ENCODE peak calls at places on chromosomes 3 and 15, in eight cellular contexts. One of them, this sample, is unnamed.
A peak's percentile ranks its signal among the peaks of the same experiment; 100 is the strongest.

GRCh38 chr3:100570811-100571210 is 38.6 kb upstream of the ADGRG7 start:
- DNase-seq in CD4-positive, alpha-beta T cell: no peak
- DNase-seq in SJSA1: no peak
- DNase-seq in right atrium auricular region: no peak
- DNase-seq in endodermal cell: no peak
- DNase-seq in fibroblast of lung: no peak
- DNase-seq in ovary: no peak
- DNase-seq in naive thymus-derived CD4-positive, alpha-beta T cell: no peak
- DNase-seq in this sample: no peak

GRCh38 chr3:84893211-84893610 is 65.6 kb upstream of the CADM2 start:
- DNase-seq in CD4-positive, alpha-beta T cell: no peak
- DNase-seq in SJSA1: no peak
- DNase-seq in right atrium auricular region: no peak
- DNase-seq in endodermal cell: no peak
- DNase-seq in fibroblast of lung: no peak
- DNase-seq in ovary: no peak
- DNase-seq in naive thymus-derived CD4-positive, alpha-beta T cell: no peak
- DNase-seq in this sample: no peak

GRCh38 chr3:11954312-11954934 is 49.8 kb upstream of the SYN2 start:
- DNase-seq in CD4-positive, alpha-beta T cell: no peak
- DNase-seq in SJSA1: no peak
- DNase-seq in right atrium auricular region: no peak
- DNase-seq in endodermal cell: no peak
- DNase-seq in fibroblast of lung: peak; percentile 10
- DNase-seq in ovary: peak; percentile 49
- DNase-seq in naive thymus-derived CD4-positive, alpha-beta T cell: no peak
- DNase-seq in this sample: peak; percentile 13

GRCh38 chr3:78659386-78659987 is 1108.3 kb downstream of the ROBO1 start:
- DNase-seq in CD4-positive, alpha-beta T cell: no peak
- DNase-seq in SJSA1: peak; percentile 32
- DNase-seq in right atrium auricular region: no peak
- DNase-seq in endodermal cell: no peak
- DNase-seq in fibroblast of lung: peak; percentile 35
- DNase-seq in ovary: no peak
- DNase-seq in naive thymus-derived CD4-positive, alpha-beta T cell: no peak
- DNase-seq in this sample: peak; percentile 72

GRCh38 chr15:51227967-51228783 is 110.2 kb downstream of the CYP19A1 start:
- DNase-seq in CD4-positive, alpha-beta T cell: no peak
- DNase-seq in SJSA1: peak; percentile 56
- DNase-seq in right atrium auricular region: peak; percentile 61
- DNase-seq in endodermal cell: peak; percentile 67
- DNase-seq in fibroblast of lung: peak; percentile 89
- DNase-seq in ovary: no peak
- DNase-seq in naive thymus-derived CD4-positive, alpha-beta T cell: no peak
- DNase-seq in this sample: peak; percentile 84

GRCh38 chr3:3113042-3113709 is 3.0 kb upstream of the IL5RA start:
- DNase-seq in CD4-positive, alpha-beta T cell: no peak
- DNase-seq in SJSA1: no peak
- DNase-seq in right atrium auricular region: no peak
- DNase-seq in endodermal cell: no peak
- DNase-seq in fibroblast of lung: no peak
- DNase-seq in ovary: no peak
- DNase-seq in naive thymus-derived CD4-positive, alpha-beta T cell: no peak
- DNase-seq in this sample: no peak

GRCh38 chr15:68679961-68680371 is 101.2 kb downstream of the CORO2B start:
- DNase-seq in CD4-positive, alpha-beta T cell: no peak
- DNase-seq in SJSA1: no peak
- DNase-seq in right atrium auricular region: no peak
- DNase-seq in endodermal cell: peak; percentile 48
- DNase-seq in fibroblast of lung: no peak
- DNase-seq in ovary: peak; percentile 8
- DNase-seq in naive thymus-derived CD4-positive, alpha-beta T cell: no peak
- DNase-seq in this sample: no peak

GRCh38 chr15:44011238-44011873 is 183.7 kb downstream of the FRMD5 start:
- DNase-seq in CD4-positive, alpha-beta T cell: no peak
- DNase-seq in SJSA1: no peak
- DNase-seq in right atrium auricular region: no peak
- DNase-seq in endodermal cell: no peak
- DNase-seq in fibroblast of lung: no peak
- DNase-seq in ovary: no peak
- DNase-seq in naive thymus-derived CD4-positive, alpha-beta T cell: no peak
- DNase-seq in this sample: peak; percentile 22

GRCh38 chr3:188578579-188579363 is 424.8 kb downstream of the LPP start:
- DNase-seq in CD4-positive, alpha-beta T cell: no peak
- DNase-seq in SJSA1: no peak
- DNase-seq in right atrium auricular region: peak; percentile 76
- DNase-seq in endodermal cell: no peak
- DNase-seq in fibroblast of lung: peak; percentile 96
- DNase-seq in ovary: peak; percentile 53
- DNase-seq in naive thymus-derived CD4-positive, alpha-beta T cell: no peak
- DNase-seq in this sample: no peak

GRCh38 chr3:143658869-143659268 is 189.4 kb downstream of the SLC9A9 start:
- DNase-seq in CD4-positive, alpha-beta T cell: no peak
- DNase-seq in SJSA1: no peak
- DNase-seq in right atrium auricular region: no peak
- DNase-seq in endodermal cell: no peak
- DNase-seq in fibroblast of lung: peak; percentile 69
- DNase-seq in ovary: no peak
- DNase-seq in naive thymus-derived CD4-positive, alpha-beta T cell: no peak
- DNase-seq in this sample: peak; percentile 25

GRCh38 chr15:33029247-33029646 is 165.3 kb downstream of the FMN1 start:
- DNase-seq in CD4-positive, alpha-beta T cell: no peak
- DNase-seq in SJSA1: no peak
- DNase-seq in right atrium auricular region: no peak
- DNase-seq in endodermal cell: no peak
- DNase-seq in fibroblast of lung: no peak
- DNase-seq in ovary: no peak
- DNase-seq in naive thymus-derived CD4-positive, alpha-beta T cell: no peak
- DNase-seq in this sample: no peak

GRCh38 chr15:67550522-67550921 is 8.0 kb downstream of the MAP2K5 start:
- DNase-seq in CD4-positive, alpha-beta T cell: no peak
- DNase-seq in SJSA1: no peak
- DNase-seq in right atrium auricular region: no peak
- DNase-seq in endodermal cell: no peak
- DNase-seq in fibroblast of lung: peak; percentile 10
- DNase-seq in ovary: no peak
- DNase-seq in naive thymus-derived CD4-positive, alpha-beta T cell: no peak
- DNase-seq in this sample: peak; percentile 33

GRCh38 chr15:33125883-33126535 is 68.5 kb downstream of the FMN1 start:
- DNase-seq in CD4-positive, alpha-beta T cell: no peak
- DNase-seq in SJSA1: no peak
- DNase-seq in right atrium auricular region: no peak
- DNase-seq in endodermal cell: no peak
- DNase-seq in fibroblast of lung: no peak
- DNase-seq in ovary: no peak
- DNase-seq in naive thymus-derived CD4-positive, alpha-beta T cell: peak; percentile 14
- DNase-seq in this sample: no peak

GRCh38 chr3:110687138-110687537 is 384.5 kb upstream of the NECTIN3 start:
- DNase-seq in CD4-positive, alpha-beta T cell: no peak
- DNase-seq in SJSA1: no peak
- DNase-seq in right atrium auricular region: no peak
- DNase-seq in endodermal cell: no peak
- DNase-seq in fibroblast of lung: no peak
- DNase-seq in ovary: no peak
- DNase-seq in naive thymus-derived CD4-positive, alpha-beta T cell: no peak
- DNase-seq in this sample: no peak

DNA sequence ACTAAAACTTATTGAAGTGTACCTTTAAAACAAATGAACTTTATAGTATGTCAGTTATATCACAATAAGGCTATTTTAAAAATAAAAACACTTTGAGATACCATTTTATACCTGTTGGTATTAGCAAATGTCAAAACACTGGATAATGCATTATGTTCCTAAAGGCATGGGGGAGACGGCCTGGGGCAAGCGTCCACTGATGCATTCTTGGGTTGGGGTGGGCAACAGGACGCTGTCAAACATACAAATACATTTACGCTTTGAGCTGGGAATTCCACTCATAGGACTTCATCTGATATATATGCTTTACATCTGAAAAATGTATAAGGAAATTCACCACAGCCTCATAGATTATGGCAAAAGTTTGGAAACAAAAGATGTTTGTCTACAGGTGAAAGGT is 7.6 kb upstream of the GATA2 start:
- DNase-seq in CD4-positive, alpha-beta T cell: no peak
- DNase-seq in SJSA1: no peak
- DNase-seq in right atrium auricular region: no peak
- DNase-seq in endodermal cell: no peak
- DNase-seq in fibroblast of lung: no peak
- DNase-seq in ovary: no peak
- DNase-seq in naive thymus-derived CD4-positive, alpha-beta T cell: no peak
- DNase-seq in this sample: no peak
- H3K27me3 ChIP-seq in CD4-positive, alpha-beta T cell: peaks cover 33% of the 10 kb centered on the region
- H3K27me3 ChIP-seq in SJSA1: no peaks in the 10 kb centered on the region
- H3K27me3 ChIP-seq in right atrium auricular region: no peaks in the 10 kb centered on the region
- H3K27me3 ChIP-seq in endodermal cell: peaks cover 56% of the 10 kb centered on the region
- H3K27me3 ChIP-seq in fibroblast of lung: peaks cover 15% of the 10 kb centered on the region
- H3K27me3 ChIP-seq in ovary: no peaks in the 10 kb centered on the region
- H3K27me3 ChIP-seq in naive thymus-derived CD4-positive, alpha-beta T cell: no peaks in the 10 kb centered on the region
- H3K27me3 ChIP-seq in this sample: no peaks in the 10 kb centered on the region

DNA sequence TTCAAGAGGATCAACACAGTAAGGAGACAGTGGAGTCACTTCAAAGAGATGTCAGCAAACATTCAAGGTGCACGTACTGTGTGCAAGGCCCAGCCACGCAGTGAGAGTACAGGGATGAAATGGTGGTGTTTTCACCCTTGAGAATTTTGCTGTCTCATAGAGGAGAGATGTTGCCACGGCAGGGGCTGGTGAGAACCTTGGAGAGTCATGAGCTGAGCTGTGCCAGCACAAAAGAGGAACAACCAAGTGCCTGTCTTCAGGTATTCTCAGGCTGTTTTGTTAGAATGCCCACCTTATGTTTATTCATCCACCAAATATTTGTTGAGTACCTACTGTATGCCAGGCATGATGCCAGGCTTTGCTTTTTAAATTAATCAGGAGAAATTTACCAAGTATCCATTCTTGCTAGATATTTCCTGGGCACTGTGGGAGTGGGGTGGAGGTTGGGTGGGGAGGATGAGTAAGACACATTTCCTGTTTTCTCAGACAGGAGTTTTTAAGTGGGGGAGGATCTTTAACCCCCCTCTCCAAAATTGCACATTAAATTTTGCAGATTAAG is 72.6 kb downstream of the SLC6A11 start:
- DNase-seq in CD4-positive, alpha-beta T cell: no peak
- DNase-seq in SJSA1: no peak
- DNase-seq in right atrium auricular region: no peak
- DNase-seq in endodermal cell: no peak
- DNase-seq in fibroblast of lung: no peak
- DNase-seq in ovary: no peak
- DNase-seq in naive thymus-derived CD4-positive, alpha-beta T cell: no peak
- DNase-seq in this sample: no peak
- H3K27me3 ChIP-seq in CD4-positive, alpha-beta T cell: peaks cover 4% of the 10 kb centered on the region
- H3K27me3 ChIP-seq in SJSA1: peaks cover 2% of the 10 kb centered on the region
- H3K27me3 ChIP-seq in right atrium auricular region: no peaks in the 10 kb centered on the region
- H3K27me3 ChIP-seq in endodermal cell: no peaks in the 10 kb centered on the region
- H3K27me3 ChIP-seq in fibroblast of lung: no peaks in the 10 kb centered on the region
- H3K27me3 ChIP-seq in ovary: no peaks in the 10 kb centered on the region
- H3K27me3 ChIP-seq in naive thymus-derived CD4-positive, alpha-beta T cell: no peaks in the 10 kb centered on the region
- H3K27me3 ChIP-seq in this sample: peaks cover 6% of the 10 kb centered on the region

GRCh38 chr15:73760777-73761329 is 7.7 kb upstream of the INSYN1 start:
- DNase-seq in CD4-positive, alpha-beta T cell: no peak
- DNase-seq in SJSA1: no peak
- DNase-seq in right atrium auricular region: no peak
- DNase-seq in endodermal cell: no peak
- DNase-seq in fibroblast of lung: no peak
- DNase-seq in ovary: no peak
- DNase-seq in naive thymus-derived CD4-positive, alpha-beta T cell: no peak
- DNase-seq in this sample: no peak
- H3K27me3 ChIP-seq in CD4-positive, alpha-beta T cell: peaks cover 28% of the 10 kb centered on the region
- H3K27me3 ChIP-seq in SJSA1: peaks cover 51% of the 10 kb centered on the region
- H3K27me3 ChIP-seq in right atrium auricular region: no peaks in the 10 kb centered on the region
- H3K27me3 ChIP-seq in endodermal cell: peaks cover 62% of the 10 kb centered on the region
- H3K27me3 ChIP-seq in fibroblast of lung: peaks cover 31% of the 10 kb centered on the region
- H3K27me3 ChIP-seq in ovary: no peaks in the 10 kb centered on the region
- H3K27me3 ChIP-seq in naive thymus-derived CD4-positive, alpha-beta T cell: peaks cover 3% of the 10 kb centered on the region
- H3K27me3 ChIP-seq in this sample: peaks cover 27% of the 10 kb centered on the region

GRCh38 chr3:10352146-10352911 is 31.4 kb upstream of the SEC13 start:
- DNase-seq in CD4-positive, alpha-beta T cell: no peak
- DNase-seq in SJSA1: peak; percentile 69
- DNase-seq in right atrium auricular region: no peak
- DNase-seq in endodermal cell: peak; percentile 79
- DNase-seq in fibroblast of lung: peak; percentile 90
- DNase-seq in ovary: no peak
- DNase-seq in naive thymus-derived CD4-positive, alpha-beta T cell: no peak
- DNase-seq in this sample: no peak
- H3K27me3 ChIP-seq in CD4-positive, alpha-beta T cell: no peaks in the 10 kb centered on the region
- H3K27me3 ChIP-seq in SJSA1: no peaks in the 10 kb centered on the region
- H3K27me3 ChIP-seq in right atrium auricular region: no peaks in the 10 kb centered on the region
- H3K27me3 ChIP-seq in endodermal cell: no peaks in the 10 kb centered on the region
- H3K27me3 ChIP-seq in fibroblast of lung: no peaks in the 10 kb centered on the region
- H3K27me3 ChIP-seq in ovary: no peaks in the 10 kb centered on the region
- H3K27me3 ChIP-seq in naive thymus-derived CD4-positive, alpha-beta T cell: no peaks in the 10 kb centered on the region
- H3K27me3 ChIP-seq in this sample: no peaks in the 10 kb centered on the region

This sample was measured in A673.